ENCODE peak calls at places on chromosomes 13 and 19, in eight cellular contexts. C is left colon; F is kidney glomerular epithelial cell; D is H54; E is activated CD4-positive, alpha-beta T cell treated with anti-CD3 and anti-CD28 coated beads, Interleukin-2, amount 50 U/mL, for 24 hours; W is left lobe of liver; O is hepatic stellate cell; T is neural crest cell. V is an unnamed sample.

GRCh38 chr13:47114030-47114429 is 217.2 kb upstream of the HTR2A start:
- DNase-seq in C (no peak), F (peak), D (no peak), E (no peak), W (no peak), O (peak), T (no peak), V (no peak)

GRCh38 chr13:97339019-97339988 is 94.7 kb upstream of the RAP2A start:
- DNase-seq in C (peak), F (no peak), D (no peak), E (no peak), W (no peak), O (peak), T (no peak), V (no peak)

GRCh38 chr13:22937241-22937640 is 243.5 kb upstream of the SGCG start:
- DNase-seq in C (no peak), F (no peak), D (no peak), E (no peak), W (no peak), O (no peak), T (no peak), V (no peak)

GRCh38 chr13:30165071-30165470 is 142.3 kb downstream of the KATNAL1 start:
- DNase-seq in C (no peak), F (no peak), D (no peak), E (no peak), W (no peak), O (no peak), T (no peak), V (no peak)

GRCh38 chr13:80338781-80339577 is 1.9 kb downstream of the SPRY2 start:
- DNase-seq in C (peak), F (peak), D (peak), E (no peak), W (peak), O (peak), T (peak), V (peak)

GRCh38 chr19:39167461-39168257 is 29.1 kb upstream of the NCCRP1 start:
- DNase-seq in C (peak), F (no peak), D (no peak), E (no peak), W (no peak), O (no peak), T (no peak), V (no peak)

GRCh38 chr13:44199627-44200207 is 173.9 kb upstream of the SERP2 start:
- DNase-seq in C (no peak), F (no peak), D (no peak), E (no peak), W (no peak), O (no peak), T (no peak), V (no peak)

GRCh38 chr13:28401303-28402056 is 93.4 kb downstream of the FLT1 start:
- DNase-seq in C (no peak), F (no peak), D (no peak), E (no peak), W (no peak), O (peak), T (no peak), V (no peak)

GRCh38 chr13:30341815-30342570 is 34.6 kb upstream of the KATNAL1 start:
- DNase-seq in C (peak), F (peak), D (peak), E (no peak), W (peak), O (peak), T (no peak), V (no peak)

GRCh38 chr13:89688908-89689307 is 1658.6 kb upstream of the MIR17HG start:
- DNase-seq in C (no peak), F (no peak), D (no peak), E (no peak), W (no peak), O (no peak), T (no peak), V (no peak)

GRCh38 chr13:101640797-101641400 is 188.4 kb downstream of the ITGBL1 start:
- DNase-seq in C (no peak), F (peak), D (peak), E (no peak), W (no peak), O (peak), T (no peak), V (no peak)

GRCh38 chr19:3537438-3538240 is 1.3 kb upstream of the TEKTIP1 start:
- DNase-seq in C (no peak), F (no peak), D (no peak), E (no peak), W (no peak), O (no peak), T (no peak), V (no peak)

GRCh38 chr13:105050696-105051095 is 1484.8 kb downstream of the EFNB2 start:
- DNase-seq in C (no peak), F (peak), D (no peak), E (no peak), W (no peak), O (no peak), T (no peak), V (no peak)

GRCh38 chr19:40217027-40217810 is 965 bp downstream of the TTC9B start:
- DNase-seq in C (peak), F (no peak), D (no peak), E (no peak), W (no peak), O (no peak), T (no peak), V (peak)

GRCh38 chr13:19148561-19148960 is 33.1 kb downstream of the TUBA3C start:
- DNase-seq in C (no peak), F (no peak), D (no peak), E (no peak), W (no peak), O (no peak), T (no peak), V (no peak)

GRCh38 chr13:83819611-83820010 is 62.7 kb downstream of the SLITRK1 start:
- DNase-seq in C (no peak), F (no peak), D (no peak), E (no peak), W (no peak), O (no peak), T (no peak), V (no peak)

GRCh38 chr19:49488863-49489537 is 1.6 kb downstream of the RPL13A start:
- DNase-seq in C (no peak), F (peak), D (no peak), E (no peak), W (no peak), O (no peak), T (no peak), V (no peak)

GRCh38 chr19:58570770-58571574 is 2.2 kb downstream of the MZF1 start:
- DNase-seq in C (no peak), F (no peak), D (no peak), E (no peak), W (peak), O (no peak), T (no peak), V (no peak)

GRCh38 chr19:38617283-38617763 is 430 bp downstream of the MAP4K1 start:
- DNase-seq in C (peak), F (no peak), D (no peak), E (no peak), W (no peak), O (no peak), T (no peak), V (peak)

GRCh38 chr13:25662516-25662915 is 290.7 kb downstream of the ATP8A2 start:
- DNase-seq in C (no peak), F (no peak), D (no peak), E (no peak), W (no peak), O (no peak), T (no peak), V (no peak)

GRCh38 chr13:66831317-66831716 is 398.8 kb downstream of the PCDH9 start:
- DNase-seq in C (no peak), F (no peak), D (no peak), E (no peak), W (no peak), O (no peak), T (no peak), V (no peak)

V was measured in activated CD8-positive, alpha-beta T cell treated with anti-CD3 and anti-CD28 coated beads for 36 hours.